ENCODE peak calls at places on chromosome 11, in eight cellular contexts. U is psoas muscle, N is HCT116, S is tibial artery, F is suprapubic skin, Z is A549, P is uterus, Y is thoracic aorta. R is an unnamed sample.

GRCh38 chr11:134181707-134182106 is 42.1 kb downstream of the NCAPD3 start:
- DNase-seq in U (no peak), N (no peak), S (no peak), F (no peak), Z (no peak), P (no peak), Y (no peak), R (no peak)

GRCh38 chr11:120696597-120696996 is 185.0 kb downstream of the GRIK4 start:
- DNase-seq in U (no peak), N (no peak), S (no peak), F (no peak), Z (no peak), P (no peak), Y (no peak), R (no peak)

GRCh38 chr11:93216511-93217121 is 18.8 kb upstream of the SLC36A4 start:
- DNase-seq in U (no peak), N (no peak), S (no peak), F (no peak), Z (no peak), P (no peak), Y (no peak), R (no peak)

GRCh38 chr11:21723681-21724080 is 469.2 kb upstream of the ANO5 start:
- DNase-seq in U (no peak), N (no peak), S (no peak), F (no peak), Z (no peak), P (no peak), Y (no peak), R (no peak)

GRCh38 chr11:34234086-34234740 is 123.6 kb downstream of the ABTB2 start:
- DNase-seq in U (no peak), N (peak; percentile 64), S (no peak), F (no peak), Z (no peak), P (peak; percentile 32), Y (no peak), R (no peak)

GRCh38 chr11:44893250-44894216 is 57.1 kb downstream of the TP53I11 start:
- DNase-seq in U (peak; percentile 68), N (no peak), S (peak; percentile 79), F (no peak), Z (no peak), P (peak; percentile 52), Y (no peak), R (no peak)

GRCh38 chr11:76615950-76616349 is 54.6 kb downstream of the LRRC32 start:
- DNase-seq in U (no peak), N (no peak), S (peak; percentile 91), F (peak; percentile 88), Z (no peak), P (peak; percentile 76), Y (peak; percentile 79), R (no peak)

GRCh38 chr11:134856371-134856971 is 444.4 kb upstream of the B3GAT1 start:
- DNase-seq in U (no peak), N (no peak), S (no peak), F (no peak), Z (no peak), P (no peak), Y (no peak), R (no peak)

GRCh38 chr11:122524532-122524882 is 131.0 kb upstream of the UBASH3B start:
- DNase-seq in U (no peak), N (no peak), S (no peak), F (no peak), Z (no peak), P (no peak), Y (no peak), R (no peak)

DNA sequence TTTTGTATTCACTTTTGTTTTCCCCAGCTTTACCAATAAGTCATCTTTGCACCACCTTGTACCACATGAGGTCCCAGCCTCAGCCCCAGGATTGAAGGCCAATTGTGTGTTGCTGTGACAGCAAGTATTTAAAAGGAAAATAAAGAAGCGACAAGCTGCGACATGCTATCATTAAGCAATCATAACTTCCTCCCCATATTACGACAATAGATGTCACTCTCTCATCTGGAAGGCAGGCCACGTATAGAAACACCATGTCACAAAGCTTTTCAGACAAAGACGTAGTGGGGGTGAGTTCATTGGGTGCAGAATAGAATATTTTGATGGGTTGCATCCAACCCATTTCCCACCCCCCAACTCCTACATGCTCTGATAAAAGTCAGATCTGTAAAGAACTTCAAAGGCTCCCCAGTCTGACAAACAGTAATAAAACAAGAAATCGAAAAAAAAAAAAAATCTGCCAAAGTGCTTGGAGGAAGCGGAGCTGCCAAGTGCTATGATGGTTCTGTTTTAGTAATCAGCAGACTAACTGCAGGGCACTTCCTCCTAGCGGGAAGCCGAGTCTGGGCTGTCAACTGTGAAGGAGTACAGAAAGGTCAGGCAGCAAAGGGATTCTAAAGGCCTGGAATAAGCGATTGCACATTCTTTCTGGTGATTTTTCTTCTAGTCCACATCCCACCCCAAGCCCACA is 131.5 kb upstream of the UBASH3B start:
- DNase-seq in U (no peak), N (no peak), S (no peak), F (no peak), Z (no peak), P (no peak), Y (no peak), R (no peak)
- TF ChIP-seq CTCF in U (no peak), N (no peak), S (no peak), F (no peak), Z (no peak), P (no peak), Y (no peak), R (no peak)

GRCh38 chr11:63841554-63841953 is 2.6 kb downstream of the MARK2 start:
- DNase-seq in U (no peak), N (no peak), S (no peak), F (no peak), Z (no peak), P (no peak), Y (no peak), R (no peak)
- H3K4me1 ChIP-seq in U (peaks cover 53% of the 10 kb centered on the region), N (peaks cover 34% of the 10 kb centered on the region), S (peaks cover 25% of the 10 kb centered on the region), F (peaks cover 81% of the 10 kb centered on the region), Z (peaks cover 58% of the 10 kb centered on the region), P (no peaks in the 10 kb centered on the region), Y (peaks cover 54% of the 10 kb centered on the region), R (peaks cover 27% of the 10 kb centered on the region)

GRCh38 chr11:65506316-65506769 is 7.5 kb downstream of the MALAT1 start:
- DNase-seq in U (no peak), N (no peak), S (no peak), F (peak; percentile 74), Z (no peak), P (no peak), Y (no peak), R (no peak)

GRCh38 chr11:65504671-65505433 is 6.0 kb downstream of the MALAT1 start:
- DNase-seq in U (no peak), N (no peak), S (peak; percentile 55), F (no peak), Z (no peak), P (no peak), Y (no peak), R (no peak)

GRCh38 chr11:65506770-65507485 is 8.1 kb downstream of the MALAT1 start:
- DNase-seq in U (peak; percentile 74), N (peak; percentile 91), S (peak; percentile 78), F (peak; percentile 62), Z (no peak), P (no peak), Y (no peak), R (peak; percentile 84)

GRCh38 chr11:65503923-65504670 is 5.3 kb downstream of the MALAT1 start:
- DNase-seq in U (no peak), N (no peak), S (no peak), F (no peak), Z (no peak), P (no peak), Y (no peak), R (no peak)

DNA sequence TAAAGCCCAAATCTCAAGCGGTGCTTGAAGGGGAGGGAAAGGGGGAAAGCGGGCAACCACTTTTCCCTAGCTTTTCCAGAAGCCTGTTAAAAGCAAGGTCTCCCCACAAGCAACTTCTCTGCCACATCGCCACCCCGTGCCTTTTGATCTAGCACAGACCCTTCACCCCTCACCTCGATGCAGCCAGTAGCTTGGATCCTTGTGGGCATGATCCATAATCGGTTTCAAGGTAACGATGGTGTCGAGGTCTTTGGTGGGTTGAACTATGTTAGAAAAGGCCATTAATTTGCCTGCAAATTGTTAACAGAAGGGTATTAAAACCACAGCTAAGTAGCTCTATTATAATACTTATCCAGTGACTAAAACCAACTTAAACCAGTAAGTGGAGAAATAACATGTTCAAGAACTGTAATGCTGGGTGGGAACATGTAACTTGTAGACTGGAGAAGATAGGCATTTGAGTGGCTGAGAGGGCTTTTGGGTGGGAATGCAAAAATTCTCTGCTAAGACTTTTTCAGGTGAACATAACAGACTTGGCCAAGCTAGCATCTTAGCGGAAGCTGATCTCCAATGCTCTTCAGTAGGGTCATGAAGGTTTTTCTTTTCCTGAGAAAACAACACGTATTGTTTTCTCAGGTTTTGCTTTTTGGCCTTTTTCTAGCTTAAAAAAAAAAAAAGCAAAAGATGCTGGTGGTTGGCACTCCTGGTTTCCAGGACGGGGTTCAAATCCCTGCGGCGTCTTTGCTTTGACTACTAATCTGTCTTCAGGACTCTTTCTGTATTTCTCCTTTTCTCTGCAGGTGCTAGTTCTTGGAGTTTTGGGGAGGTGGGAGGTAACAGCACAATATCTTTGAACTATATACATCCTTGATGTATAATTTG is 6.8 kb downstream of the MALAT1 start:
- DNase-seq in U (no peak), N (no peak), S (peak; percentile 39), F (no peak), Z (no peak), P (no peak), Y (no peak), R (no peak)
- H3K4me3 ChIP-seq in U (peak overlapping the region; percentile 92), N (peak overlapping the region; percentile 10), S (peak overlapping the region; percentile 86), F (peak overlapping the region; percentile 66), Z (peak overlapping the region; percentile 90), P (peak overlapping the region; percentile 90), Y (peak overlapping the region; percentile 89), R (peak overlapping the region; percentile 70)

GRCh38 chr11:62143727-62144126 is 19.9 kb downstream of the INCENP start:
- DNase-seq in U (no peak), N (no peak), S (peak; percentile 54), F (peak; percentile 35), Z (no peak), P (no peak), Y (no peak), R (no peak)
- TF ChIP-seq CTCF in U (no peak), N (peak; percentile 29), S (no peak), F (no peak), Z (no peak), P (no peak), Y (no peak), R (no peak)

GRCh38 chr11:71249301-71249700 is 3.1 kb downstream of the SHANK2 start:
- DNase-seq in U (no peak), N (no peak), S (no peak), F (peak; percentile 32), Z (no peak), P (no peak), Y (no peak), R (no peak)

GRCh38 chr11:71246559-71246958 is 5.8 kb downstream of the SHANK2 start:
- DNase-seq in U (no peak), N (no peak), S (no peak), F (peak; percentile 9), Z (no peak), P (no peak), Y (no peak), R (peak; percentile 4)

GRCh38 chr11:71247551-71248250 is 4.7 kb downstream of the SHANK2 start:
- DNase-seq in U (no peak), N (no peak), S (no peak), F (peak; percentile 35), Z (no peak), P (no peak), Y (no peak), R (peak; percentile 28)

GRCh38 chr11:71248656-71249055 is 3.7 kb downstream of the SHANK2 start:
- DNase-seq in U (no peak), N (no peak), S (no peak), F (peak; percentile 30), Z (no peak), P (no peak), Y (no peak), R (peak; percentile 28)

GRCh38 chr11:71248251-71248570 is 4.2 kb downstream of the SHANK2 start:
- DNase-seq in U (no peak), N (no peak), S (no peak), F (peak; percentile 5), Z (no peak), P (no peak), Y (no peak), R (no peak)
- H3K4me1 ChIP-seq in U (no peaks in the 10 kb centered on the region), N (peaks cover 2% of the 10 kb centered on the region), S (peaks cover 25% of the 10 kb centered on the region), F (peaks cover 24% of the 10 kb centered on the region), Z (peaks cover 19% of the 10 kb centered on the region), P (no peaks in the 10 kb centered on the region), Y (peaks cover 26% of the 10 kb centered on the region), R (peaks cover 4% of the 10 kb centered on the region)